ENCODE peak calls at places on chromosomes 11 and 22, in seven cellular contexts. One of them, this sample, is unnamed.
A peak's percentile ranks its signal among the peaks of the same experiment; 100 is the strongest.

GRCh38 chr11:86463120-86463519 is 88.4 kb downstream of the CCDC81 start:
- DNase-seq in neural progenitor cell: no peak
- DNase-seq in astrocyte of the spinal cord: no peak
- DNase-seq in tibial artery: no peak
- DNase-seq in IMR-90: no peak
- DNase-seq in HL-60: no peak
- DNase-seq in neural crest cell: no peak
- DNase-seq in this sample: no peak

GRCh38 chr11:46391578-46392420 is at the start of gene CHRM4:
- DNase-seq in IMR-90: peak; percentile 45
- DNase-seq in tibial artery: no peak
- DNase-seq in HL-60: no peak
- DNase-seq in neural crest cell: peak; percentile 51
- DNase-seq in neural progenitor cell: peak; percentile 77
- DNase-seq in astrocyte of the spinal cord: no peak
- DNase-seq in this sample: peak; percentile 69

GRCh38 chr11:103961010-103961409 is 75.4 kb upstream of the DDI1 start:
- DNase-seq in neural crest cell: no peak
- DNase-seq in astrocyte of the spinal cord: peak; percentile 46
- DNase-seq in IMR-90: peak; percentile 88
- DNase-seq in HL-60: no peak
- DNase-seq in neural progenitor cell: no peak
- DNase-seq in tibial artery: no peak
- DNase-seq in this sample: no peak

GRCh38 chr22:44188316-44188715 is 7.6 kb downstream of the PARVG start:
- DNase-seq in neural progenitor cell: no peak
- DNase-seq in neural crest cell: no peak
- DNase-seq in IMR-90: no peak
- DNase-seq in HL-60: no peak
- DNase-seq in astrocyte of the spinal cord: no peak
- DNase-seq in tibial artery: no peak
- DNase-seq in this sample: no peak

GRCh38 chr11:26227311-26227710 is 104.6 kb upstream of the ANO3 start:
- DNase-seq in IMR-90: peak; percentile 94
- DNase-seq in astrocyte of the spinal cord: peak; percentile 83
- DNase-seq in neural crest cell: no peak
- DNase-seq in neural progenitor cell: peak; percentile 10
- DNase-seq in tibial artery: no peak
- DNase-seq in HL-60: no peak
- DNase-seq in this sample: no peak

GRCh38 chr22:50697667-50698506 is 25.3 kb downstream of the SHANK3 start:
- DNase-seq in tibial artery: no peak
- DNase-seq in neural crest cell: no peak
- DNase-seq in neural progenitor cell: no peak
- DNase-seq in HL-60: no peak
- DNase-seq in IMR-90: no peak
- DNase-seq in astrocyte of the spinal cord: no peak
- DNase-seq in this sample: no peak

GRCh38 chr22:36430863-36431262 is 43.1 kb upstream of the MYH9 start:
- DNase-seq in neural crest cell: no peak
- DNase-seq in neural progenitor cell: no peak
- DNase-seq in HL-60: no peak
- DNase-seq in tibial artery: no peak
- DNase-seq in astrocyte of the spinal cord: no peak
- DNase-seq in IMR-90: peak; percentile 53
- DNase-seq in this sample: no peak

GRCh38 chr11:829116-829945 is 1.6 kb downstream of the CRACR2B start:
- DNase-seq in neural progenitor cell: peak; percentile 57
- DNase-seq in astrocyte of the spinal cord: no peak
- DNase-seq in IMR-90: no peak
- DNase-seq in HL-60: no peak
- DNase-seq in tibial artery: no peak
- DNase-seq in neural crest cell: no peak
- DNase-seq in this sample: no peak

GRCh38 chr11:67382481-67383136 is 9.2 kb upstream of the RAD9A start:
- DNase-seq in neural crest cell: peak; percentile 82
- DNase-seq in IMR-90: peak; percentile 69
- DNase-seq in neural progenitor cell: peak; percentile 85
- DNase-seq in HL-60: peak; percentile 89
- DNase-seq in tibial artery: peak; percentile 78
- DNase-seq in astrocyte of the spinal cord: peak; percentile 71
- DNase-seq in this sample: peak; percentile 84

GRCh38 chr22:19769393-19769715 is 8.8 kb downstream of the TBX1 start:
- DNase-seq in tibial artery: no peak
- DNase-seq in HL-60: no peak
- DNase-seq in IMR-90: no peak
- DNase-seq in neural progenitor cell: no peak
- DNase-seq in neural crest cell: no peak
- DNase-seq in astrocyte of the spinal cord: no peak
- DNase-seq in this sample: peak; percentile 4

GRCh38 chr11:45853616-45854219 is 6.4 kb downstream of the CRY2 start:
- DNase-seq in neural progenitor cell: no peak
- DNase-seq in HL-60: no peak
- DNase-seq in astrocyte of the spinal cord: no peak
- DNase-seq in neural crest cell: no peak
- DNase-seq in tibial artery: no peak
- DNase-seq in IMR-90: no peak
- DNase-seq in this sample: no peak

GRCh38 chr22:30488121-30488520 is 16.3 kb upstream of the SEC14L3 start:
- DNase-seq in tibial artery: no peak
- DNase-seq in astrocyte of the spinal cord: no peak
- DNase-seq in neural crest cell: no peak
- DNase-seq in IMR-90: no peak
- DNase-seq in neural progenitor cell: no peak
- DNase-seq in HL-60: no peak
- DNase-seq in this sample: no peak

GRCh38 chr11:7576671-7577225 is 62.9 kb downstream of the PPFIBP2 start:
- DNase-seq in neural progenitor cell: no peak
- DNase-seq in IMR-90: peak; percentile 47
- DNase-seq in astrocyte of the spinal cord: no peak
- DNase-seq in tibial artery: peak; percentile 40
- DNase-seq in HL-60: no peak
- DNase-seq in neural crest cell: no peak
- DNase-seq in this sample: no peak

GRCh38 chr11:96045622-96046456 is 121.9 kb upstream of the MTMR2 start:
- DNase-seq in neural progenitor cell: peak; percentile 55
- DNase-seq in IMR-90: peak; percentile 63
- DNase-seq in astrocyte of the spinal cord: peak; percentile 86
- DNase-seq in tibial artery: peak; percentile 68
- DNase-seq in neural crest cell: no peak
- DNase-seq in HL-60: no peak
- DNase-seq in this sample: peak; percentile 32

GRCh38 chr11:100870138-100870537 is 183.1 kb downstream of the ARHGAP42 start:
- DNase-seq in neural progenitor cell: no peak
- DNase-seq in tibial artery: no peak
- DNase-seq in IMR-90: no peak
- DNase-seq in neural crest cell: no peak
- DNase-seq in astrocyte of the spinal cord: no peak
- DNase-seq in HL-60: no peak
- DNase-seq in this sample: no peak

GRCh38 chr22:25062378-25063095 is 110.0 kb downstream of the KIAA1671 start:
- DNase-seq in neural progenitor cell: no peak
- DNase-seq in IMR-90: no peak
- DNase-seq in astrocyte of the spinal cord: no peak
- DNase-seq in HL-60: no peak
- DNase-seq in tibial artery: no peak
- DNase-seq in neural crest cell: no peak
- DNase-seq in this sample: no peak

GRCh38 chr22:20079745-20080444 is at the start of gene DGCR8:
- DNase-seq in astrocyte of the spinal cord: peak; percentile 96
- DNase-seq in HL-60: peak; percentile 80
- DNase-seq in neural crest cell: peak; percentile 86
- DNase-seq in IMR-90: peak; percentile 93
- DNase-seq in tibial artery: peak; percentile 91
- DNase-seq in neural progenitor cell: peak; percentile 98
- DNase-seq in this sample: peak; percentile 88

GRCh38 chr11:2206291-2206690 is 34.7 kb upstream of the TH start:
- DNase-seq in astrocyte of the spinal cord: no peak
- DNase-seq in IMR-90: no peak
- DNase-seq in neural crest cell: no peak
- DNase-seq in HL-60: no peak
- DNase-seq in neural progenitor cell: no peak
- DNase-seq in tibial artery: peak; percentile 5
- DNase-seq in this sample: no peak

GRCh38 chr11:118907749-118908106 is 18.0 kb downstream of the BCL9L start:
- DNase-seq in neural crest cell: no peak
- DNase-seq in HL-60: no peak
- DNase-seq in astrocyte of the spinal cord: no peak
- DNase-seq in neural progenitor cell: peak; percentile 64
- DNase-seq in tibial artery: no peak
- DNase-seq in IMR-90: no peak
- DNase-seq in this sample: no peak

GRCh38 chr22:20064140-20064480 is 15.9 kb upstream of the DGCR8 start:
- DNase-seq in HL-60: peak; percentile 36
- DNase-seq in IMR-90: no peak
- DNase-seq in neural progenitor cell: no peak
- DNase-seq in astrocyte of the spinal cord: no peak
- DNase-seq in neural crest cell: no peak
- DNase-seq in tibial artery: no peak
- DNase-seq in this sample: no peak

GRCh38 chr11:76181371-76181770 is 24.9 kb downstream of the WNT11 start:
- DNase-seq in neural progenitor cell: no peak
- DNase-seq in neural crest cell: no peak
- DNase-seq in tibial artery: no peak
- DNase-seq in IMR-90: no peak
- DNase-seq in HL-60: no peak
- DNase-seq in astrocyte of the spinal cord: no peak
- DNase-seq in this sample: no peak

GRCh38 chr22:47207387-47207786 is 444.9 kb downstream of the TBC1D22A start:
- DNase-seq in tibial artery: no peak
- DNase-seq in IMR-90: no peak
- DNase-seq in neural progenitor cell: no peak
- DNase-seq in astrocyte of the spinal cord: no peak
- DNase-seq in HL-60: no peak
- DNase-seq in neural crest cell: no peak
- DNase-seq in this sample: no peak

GRCh38 chr11:80702264-80702663 is 1261.4 kb upstream of the TENM4 start:
- DNase-seq in neural progenitor cell: no peak
- DNase-seq in tibial artery: no peak
- DNase-seq in IMR-90: no peak
- DNase-seq in neural crest cell: no peak
- DNase-seq in HL-60: no peak
- DNase-seq in astrocyte of the spinal cord: no peak
- DNase-seq in this sample: no peak

GRCh38 chr11:109983358-109983757 is 109.8 kb upstream of the ZC3H12C start:
- DNase-seq in tibial artery: no peak
- DNase-seq in astrocyte of the spinal cord: no peak
- DNase-seq in neural crest cell: no peak
- DNase-seq in IMR-90: no peak
- DNase-seq in HL-60: no peak
- DNase-seq in neural progenitor cell: no peak
- DNase-seq in this sample: no peak

GRCh38 chr11:70689764-70690163 is 291.4 kb downstream of the CTTN start:
- DNase-seq in tibial artery: no peak
- DNase-seq in neural progenitor cell: no peak
- DNase-seq in HL-60: no peak
- DNase-seq in IMR-90: no peak
- DNase-seq in astrocyte of the spinal cord: no peak
- DNase-seq in neural crest cell: no peak
- DNase-seq in this sample: no peak

DNA sequence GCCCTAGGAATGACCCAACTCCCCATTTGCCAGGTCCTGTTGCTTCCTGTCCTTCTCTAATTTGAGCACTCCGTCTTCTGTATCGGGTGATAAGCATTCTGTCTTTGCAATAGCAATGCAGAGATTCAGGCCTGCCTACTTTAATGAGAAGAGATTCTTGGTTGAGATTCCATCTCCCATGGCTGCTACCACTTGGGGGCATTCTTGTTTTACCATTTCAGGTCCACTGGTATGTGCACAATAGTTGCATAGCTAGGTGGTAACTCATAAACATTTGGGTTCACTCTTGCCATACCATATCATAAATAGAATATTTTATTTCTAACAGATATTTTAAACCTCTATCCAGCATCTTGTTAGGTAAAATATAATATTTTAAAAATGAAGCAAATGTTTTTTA is 34.4 kb upstream of the CALCB start:
- DNase-seq in astrocyte of the spinal cord: no peak
- DNase-seq in neural progenitor cell: peak; percentile 23
- DNase-seq in HL-60: no peak
- DNase-seq in IMR-90: peak; percentile 15
- DNase-seq in tibial artery: no peak
- DNase-seq in neural crest cell: no peak
- DNase-seq in this sample: no peak
- TF ChIP-seq CTCF in astrocyte of the spinal cord: peak; percentile 25
- TF ChIP-seq CTCF in neural progenitor cell: peak; percentile 29
- TF ChIP-seq CTCF in HL-60: no peak
- TF ChIP-seq CTCF in IMR-90: peak; percentile 30
- TF ChIP-seq CTCF in tibial artery: no peak
- TF ChIP-seq CTCF in neural crest cell: peak; percentile 16
- TF ChIP-seq CTCF in this sample: no peak

GRCh38 chr22:49317369-49317768 is 510.3 kb downstream of the BRD1 start:
- DNase-seq in IMR-90: no peak
- DNase-seq in tibial artery: no peak
- DNase-seq in neural crest cell: no peak
- DNase-seq in astrocyte of the spinal cord: no peak
- DNase-seq in neural progenitor cell: no peak
- DNase-seq in HL-60: no peak
- DNase-seq in this sample: no peak
- TF ChIP-seq CTCF in IMR-90: no peak
- TF ChIP-seq CTCF in tibial artery: no peak
- TF ChIP-seq CTCF in neural crest cell: peak; percentile 55
- TF ChIP-seq CTCF in astrocyte of the spinal cord: no peak
- TF ChIP-seq CTCF in neural progenitor cell: peak; percentile 48
- TF ChIP-seq CTCF in HL-60: no peak
- TF ChIP-seq CTCF in this sample: no peak

DNA sequence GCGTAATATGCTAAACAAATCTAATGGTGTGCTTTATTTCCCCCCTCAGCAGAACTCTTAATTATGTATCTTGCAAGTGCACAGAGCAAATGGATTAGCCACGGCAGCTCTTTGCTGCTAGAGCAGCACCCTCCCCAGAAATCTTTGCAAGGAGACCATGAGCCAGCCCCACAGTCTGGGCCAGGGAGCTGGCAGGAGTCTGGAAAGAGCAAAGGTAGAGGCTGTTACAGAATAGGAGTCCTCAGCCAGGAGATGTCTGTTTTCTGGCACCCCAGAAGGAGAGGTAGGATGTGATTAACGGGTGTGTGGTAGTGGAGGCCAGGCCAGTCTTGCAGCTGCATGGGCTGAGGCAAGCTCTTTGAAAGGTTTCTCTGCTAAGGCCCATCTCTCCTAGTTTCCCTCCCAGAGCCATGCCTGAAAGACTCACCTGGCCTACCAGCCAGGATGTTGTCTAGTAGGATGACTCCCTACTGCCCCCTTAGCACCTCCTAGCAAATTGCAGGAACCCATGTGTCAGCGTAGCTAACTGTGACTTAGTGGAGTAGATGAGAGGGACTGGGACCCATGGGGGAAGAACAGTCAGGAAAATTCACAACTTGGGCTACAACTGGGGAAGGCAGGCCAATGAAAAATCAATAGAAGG is 557.2 kb downstream of the BUD13 start:
- DNase-seq in neural crest cell: no peak
- DNase-seq in HL-60: no peak
- DNase-seq in tibial artery: no peak
- DNase-seq in neural progenitor cell: peak; percentile 44
- DNase-seq in IMR-90: no peak
- DNase-seq in astrocyte of the spinal cord: no peak
- DNase-seq in this sample: no peak
- TF ChIP-seq CTCF in neural crest cell: peak; percentile 39
- TF ChIP-seq CTCF in HL-60: no peak
- TF ChIP-seq CTCF in tibial artery: no peak
- TF ChIP-seq CTCF in neural progenitor cell: peak; percentile 58
- TF ChIP-seq CTCF in IMR-90: no peak
- TF ChIP-seq CTCF in astrocyte of the spinal cord: peak; percentile 15
- TF ChIP-seq CTCF in this sample: peak; percentile 35

GRCh38 chr11:119910650-119911049 is 181.7 kb upstream of the NECTIN1 start:
- DNase-seq in neural crest cell: no peak
- DNase-seq in IMR-90: no peak
- DNase-seq in neural progenitor cell: no peak
- DNase-seq in HL-60: no peak
- DNase-seq in astrocyte of the spinal cord: no peak
- DNase-seq in tibial artery: no peak
- DNase-seq in this sample: no peak
- TF ChIP-seq CTCF in neural crest cell: no peak
- TF ChIP-seq CTCF in IMR-90: no peak
- TF ChIP-seq CTCF in neural progenitor cell: no peak
- TF ChIP-seq CTCF in HL-60: no peak
- TF ChIP-seq CTCF in astrocyte of the spinal cord: no peak
- TF ChIP-seq CTCF in tibial artery: no peak
- TF ChIP-seq CTCF in this sample: no peak

This sample was measured in nephron progenitor cell.